ENCODE peak calls at places on chromosome X, in nine cellular contexts. T, Z, M, V, O, G, I, S and B are unnamed samples.

GRCh38 chrX:136619889-136620505 is 28.0 kb upstream of the CD40LG start:
- DNase-seq in T (no peak), Z (no peak), M (no peak), V (no peak), O (no peak), G (no peak), I (no peak), S (no peak), B (no peak)

GRCh38 chrX:153828308-153828707 is 2.0 kb downstream of the PDZD4 start:
- DNase-seq in T (no peak), Z (no peak), M (no peak), V (no peak), O (no peak), G (no peak), I (no peak), S (no peak), B (no peak)

GRCh38 chrX:47380268-47380667 is 9.9 kb downstream of the ZNF157 start:
- DNase-seq in T (no peak), Z (no peak), M (no peak), V (no peak), O (peak), G (no peak), I (no peak), S (no peak), B (peak)

GRCh38 chrX:2540426-2540942 is 39.7 kb upstream of the DHRSX start:
- DNase-seq in T (no peak), Z (no peak), M (no peak), V (no peak), O (no peak), G (no peak), I (no peak), S (no peak), B (no peak)

GRCh38 chrX:143661286-143661685 is 25.4 kb upstream of the SLITRK4 start:
- DNase-seq in T (no peak), Z (no peak), M (no peak), V (no peak), O (no peak), G (no peak), I (no peak), S (no peak), B (no peak)

GRCh38 chrX:734411-734810 is 103.8 kb downstream of the SHOX start:
- DNase-seq in T (no peak), Z (no peak), M (no peak), V (no peak), O (no peak), G (peak), I (no peak), S (peak), B (no peak)

GRCh38 chrX:136353519-136354095 is 52.8 kb downstream of the ADGRG4 start:
- DNase-seq in T (no peak), Z (no peak), M (no peak), V (peak), O (peak), G (no peak), I (no peak), S (no peak), B (no peak)

GRCh38 chrX:103175944-103176753 is 38.8 kb upstream of the BEX4 start:
- DNase-seq in T (peak), Z (peak), M (peak), V (peak), O (peak), G (no peak), I (peak), S (peak), B (peak)

GRCh38 chrX:439236-439635 is 52.5 kb upstream of the PPP2R3B start:
- DNase-seq in T (peak), Z (no peak), M (no peak), V (no peak), O (no peak), G (no peak), I (no peak), S (no peak), B (no peak)

GRCh38 chrX:3771756-3772155 is 58.3 kb upstream of the PRKX start:
- DNase-seq in T (no peak), Z (no peak), M (no peak), V (no peak), O (no peak), G (no peak), I (no peak), S (no peak), B (no peak)

GRCh38 chrX:8201896-8202331 is 30.8 kb upstream of the VCX2 start:
- DNase-seq in T (no peak), Z (no peak), M (no peak), V (no peak), O (no peak), G (no peak), I (peak), S (no peak), B (no peak)

GRCh38 chrX:19920945-19921344 is 33.5 kb upstream of the SH3KBP1 start:
- DNase-seq in T (no peak), Z (no peak), M (no peak), V (no peak), O (no peak), G (no peak), I (no peak), S (no peak), B (no peak)

GRCh38 chrX:47420264-47420663 is 49.9 kb downstream of the ZNF157 start:
- DNase-seq in T (no peak), Z (no peak), M (no peak), V (no peak), O (no peak), G (no peak), I (no peak), S (no peak), B (no peak)

GRCh38 chrX:129983575-129984131 is 1.2 kb downstream of the BCORL1 start:
- DNase-seq in T (peak), Z (peak), M (no peak), V (no peak), O (no peak), G (peak), I (no peak), S (peak), B (no peak)

GRCh38 chrX:7088968-7089615 is 58.4 kb upstream of the STS start:
- DNase-seq in T (no peak), Z (peak), M (no peak), V (no peak), O (no peak), G (no peak), I (no peak), S (peak), B (peak)

GRCh38 chrX:44003975-44004374 is 30.8 kb upstream of the NDP start:
- DNase-seq in T (no peak), Z (no peak), M (no peak), V (no peak), O (peak), G (no peak), I (peak), S (no peak), B (no peak)

GRCh38 chrX:45872480-45872879 is 671.8 kb upstream of the DIPK2B start:
- DNase-seq in T (no peak), Z (no peak), M (no peak), V (no peak), O (no peak), G (no peak), I (no peak), S (no peak), B (no peak)

GRCh38 chrX:22389544-22390243 is 117.0 kb downstream of the CBLL2 start:
- DNase-seq in T (no peak), Z (no peak), M (no peak), V (peak), O (peak), G (no peak), I (no peak), S (no peak), B (no peak)

GRCh38 chrX:29935455-29935854 is 279.9 kb upstream of the MAGEB2 start:
- DNase-seq in T (no peak), Z (no peak), M (no peak), V (no peak), O (no peak), G (no peak), I (no peak), S (no peak), B (no peak)

GRCh38 chrX:24520472-24520871 is 55.4 kb downstream of the PDK3 start:
- DNase-seq in T (no peak), Z (no peak), M (no peak), V (no peak), O (no peak), G (no peak), I (no peak), S (no peak), B (no peak)

GRCh38 chrX:153689654-153690465 is 2.1 kb downstream of the SLC6A8 start:
- DNase-seq in T (peak), Z (no peak), M (no peak), V (peak), O (peak), G (peak), I (no peak), S (peak), B (no peak)

GRCh38 chrX:25001808-25002657 is 13.7 kb downstream of the ARX start:
- DNase-seq in T (no peak), Z (no peak), M (no peak), V (no peak), O (no peak), G (peak), I (no peak), S (peak), B (no peak)

GRCh38 chrX:18995216-18995615 is 11.3 kb upstream of the PHKA2 start:
- DNase-seq in T (no peak), Z (no peak), M (no peak), V (peak), O (peak), G (no peak), I (no peak), S (no peak), B (no peak)

GRCh38 chrX:154784149-154784985 is 20.9 kb downstream of the MPP1 start:
- DNase-seq in T (no peak), Z (no peak), M (no peak), V (no peak), O (no peak), G (no peak), I (no peak), S (no peak), B (no peak)

GRCh38 chrX:130125090-130125489 is 14.8 kb upstream of the ELF4 start:
- DNase-seq in T (peak), Z (no peak), M (peak), V (peak), O (peak), G (no peak), I (no peak), S (no peak), B (no peak)

GRCh38 chrX:105114554-105115130 is 105.9 kb downstream of the TEX13A start:
- DNase-seq in T (no peak), Z (no peak), M (no peak), V (no peak), O (peak), G (no peak), I (no peak), S (no peak), B (no peak)

GRCh38 chrX:1380672-1381233 is 11.2 kb downstream of the SLC25A6 start:
- DNase-seq in T (no peak), Z (no peak), M (no peak), V (no peak), O (no peak), G (no peak), I (no peak), S (peak), B (peak)

GRCh38 chrX:45771114-45771513 is 570.4 kb upstream of the DIPK2B start:
- DNase-seq in T (no peak), Z (no peak), M (no peak), V (peak), O (peak), G (no peak), I (peak), S (no peak), B (peak)

GRCh38 chrX:84186603-84187358 is 1.2 kb downstream of the RPS6KA6 start:
- DNase-seq in T (no peak), Z (no peak), M (no peak), V (no peak), O (peak), G (no peak), I (no peak), S (peak), B (no peak)

GRCh38 chrX:9786839-9787635 is 808 bp downstream of the SHROOM2 start:
- DNase-seq in T (no peak), Z (peak), M (peak), V (no peak), O (no peak), G (no peak), I (no peak), S (peak), B (peak)

GRCh38 chrX:14073561-14073960 is 43.9 kb upstream of the GEMIN8 start:
- DNase-seq in T (no peak), Z (no peak), M (no peak), V (no peak), O (no peak), G (no peak), I (no peak), S (no peak), B (no peak)

GRCh38 chrX:10949541-10949940 is 161.6 kb upstream of the HCCS start:
- DNase-seq in T (no peak), Z (no peak), M (no peak), V (no peak), O (no peak), G (no peak), I (no peak), S (no peak), B (no peak)

GRCh38 chrX:46628406-46629371 is 55.1 kb downstream of the CHST7 start:
- DNase-seq in T (peak), Z (no peak), M (peak), V (no peak), O (no peak), G (peak), I (peak), S (no peak), B (no peak)

GRCh38 chrX:38225093-38225492 is 4.4 kb upstream of the SRPX start:
- DNase-seq in T (no peak), Z (no peak), M (no peak), V (no peak), O (no peak), G (no peak), I (no peak), S (peak), B (no peak)

GRCh38 chrX:104205548-104205947 is 39.3 kb downstream of the FAM199X start:
- DNase-seq in T (no peak), Z (no peak), M (no peak), V (no peak), O (no peak), G (no peak), I (no peak), S (no peak), B (no peak)

GRCh38 chrX:49257846-49258748 is 6.4 kb downstream of the FOXP3 start:
- DNase-seq in T (no peak), Z (no peak), M (no peak), V (no peak), O (no peak), G (peak), I (no peak), S (no peak), B (peak)

GRCh38 chrX:356385-357034 is 30.2 kb downstream of the PPP2R3B start:
- DNase-seq in T (peak), Z (no peak), M (no peak), V (peak), O (no peak), G (peak), I (no peak), S (no peak), B (no peak)

GRCh38 chrX:150365051-150365952 is 2.2 kb downstream of the MAMLD1 start:
- DNase-seq in T (peak), Z (peak), M (peak), V (no peak), O (peak), G (peak), I (peak), S (peak), B (peak)

GRCh38 chrX:2351321-2351720 is 149.5 kb downstream of the DHRSX start:
- DNase-seq in T (no peak), Z (no peak), M (no peak), V (no peak), O (peak), G (no peak), I (no peak), S (no peak), B (no peak)

GRCh38 chrX:123184858-123185251 is 777 bp downstream of the GRIA3 start:
- DNase-seq in T (no peak), Z (peak), M (no peak), V (no peak), O (no peak), G (peak), I (no peak), S (peak), B (no peak)
- H3K27ac ChIP-seq in T (no peak), Z (no peak), M (no peak), V (no peak), O (no peak), G (no peak), I (no peak), S (no peak), B (no peak)

GRCh38 chrX:87578978-87579377 is 61.4 kb downstream of the KLHL4 start:
- DNase-seq in T (no peak), Z (no peak), M (no peak), V (no peak), O (no peak), G (no peak), I (no peak), S (no peak), B (no peak)
- TF ChIP-seq CTCF in T (no peak), Z (peak), M (no peak), V (no peak), O (no peak), G (no peak), I (no peak), S (peak), B (no peak)

DNA sequence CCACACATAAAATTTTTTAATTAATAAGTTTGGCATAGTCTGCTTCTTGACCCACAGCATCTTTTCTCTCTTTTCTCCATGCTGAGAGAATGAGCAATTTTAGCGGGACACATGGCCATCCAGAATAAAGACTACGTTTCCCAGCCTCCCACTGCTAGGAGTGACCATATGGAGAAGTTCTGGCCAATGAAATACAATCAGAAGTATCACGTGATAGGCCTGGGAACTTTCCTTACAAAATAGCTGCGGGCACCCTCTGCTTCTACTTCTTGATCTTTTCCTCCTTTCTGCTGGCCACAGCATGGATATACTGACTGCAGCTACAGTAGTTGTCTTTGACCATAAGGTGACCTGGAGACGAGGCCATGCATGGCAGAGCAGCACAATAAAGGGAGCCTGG is 348.0 kb downstream of the BCOR start:
- DNase-seq in T (no peak), Z (no peak), M (no peak), V (no peak), O (no peak), G (no peak), I (no peak), S (no peak), B (no peak)
- H3K27ac ChIP-seq in T (no peak), Z (no peak), M (no peak), V (no peak), O (no peak), G (no peak), I (no peak), S (no peak), B (no peak)

DNA sequence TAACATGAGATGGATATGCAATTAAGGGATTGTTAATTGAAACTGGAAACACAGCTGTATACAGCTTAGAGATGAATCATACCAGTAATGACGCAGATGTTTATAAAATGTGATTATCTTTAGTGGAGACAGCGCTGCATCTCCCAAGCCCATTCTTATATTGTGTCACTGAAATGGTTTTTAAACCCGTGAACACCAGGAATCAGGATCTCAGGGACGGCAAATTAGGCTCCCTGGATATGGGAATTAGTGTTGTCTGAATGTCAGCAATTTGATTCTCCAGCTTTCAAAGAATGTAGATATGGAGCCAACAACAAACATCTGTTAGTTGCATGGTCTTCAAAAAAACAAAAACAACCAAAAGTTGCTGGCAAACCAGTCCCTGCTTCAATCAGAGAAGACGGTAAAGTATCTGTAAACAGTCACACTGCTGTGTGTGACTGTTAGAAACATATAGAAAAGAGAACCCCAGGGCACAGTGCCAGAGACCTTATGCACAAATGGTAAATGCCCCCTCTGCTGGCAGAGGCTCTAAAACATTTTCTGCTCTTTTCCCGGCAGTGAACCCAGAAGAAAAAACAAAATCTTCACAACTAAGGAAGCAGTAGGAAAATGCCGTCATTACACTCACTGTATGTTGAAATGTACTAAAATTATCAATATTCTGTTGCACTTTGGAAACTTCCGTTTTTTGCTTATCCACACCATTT is 351.9 kb upstream of the FTHL17 start:
- DNase-seq in T (no peak), Z (peak), M (no peak), V (peak), O (peak), G (no peak), I (no peak), S (peak), B (no peak)
- TF ChIP-seq CTCF in T (peak), Z (peak), M (no peak), V (no peak), O (peak), G (peak), I (no peak), S (peak), B (no peak)